ENCODE peak calls at places on chromosomes 4 and X, in ten cellular contexts. One of them, this sample, is unnamed.

GRCh38 chr4:7861440-7861881 is 78.2 kb downstream of the AFAP1 start:
- DNase-seq in AML-193: no peak
- DNase-seq in NCI-H1436: no peak
- DNase-seq in heart right ventricle: peak
- DNase-seq in sciatic nerve: no peak
- DNase-seq in RPMI8226: no peak
- DNase-seq in activated naive CD8-positive, alpha-beta T cell treated with anti-CD3 and anti-CD28 coated beads, Interleukin-2, amount 50 U/mL, for 16 hours: no peak
- DNase-seq in brain microvascular endothelial cell: peak
- DNase-seq in breast epithelium: no peak
- DNase-seq in HCEC 1CT: peak
- DNase-seq in this sample: no peak

GRCh38 chr4:139633661-139634060 is 32.0 kb upstream of the MGST2 start:
- DNase-seq in activated naive CD8-positive, alpha-beta T cell treated with anti-CD3 and anti-CD28 coated beads, Interleukin-2, amount 50 U/mL, for 16 hours: no peak
- DNase-seq in breast epithelium: no peak
- DNase-seq in sciatic nerve: no peak
- DNase-seq in NCI-H1436: peak
- DNase-seq in brain microvascular endothelial cell: peak
- DNase-seq in RPMI8226: peak
- DNase-seq in heart right ventricle: peak
- DNase-seq in HCEC 1CT: no peak
- DNase-seq in AML-193: no peak
- DNase-seq in this sample: peak

GRCh38 chrX:138691186-138691585 is 20.3 kb downstream of the FGF13 start:
- DNase-seq in HCEC 1CT: no peak
- DNase-seq in RPMI8226: no peak
- DNase-seq in heart right ventricle: no peak
- DNase-seq in breast epithelium: no peak
- DNase-seq in brain microvascular endothelial cell: no peak
- DNase-seq in sciatic nerve: no peak
- DNase-seq in AML-193: no peak
- DNase-seq in NCI-H1436: no peak
- DNase-seq in activated naive CD8-positive, alpha-beta T cell treated with anti-CD3 and anti-CD28 coated beads, Interleukin-2, amount 50 U/mL, for 16 hours: no peak
- DNase-seq in this sample: no peak

GRCh38 chr4:101147283-101147682 is 200.0 kb downstream of the PPP3CA start:
- DNase-seq in heart right ventricle: no peak
- DNase-seq in RPMI8226: no peak
- DNase-seq in NCI-H1436: no peak
- DNase-seq in AML-193: no peak
- DNase-seq in sciatic nerve: no peak
- DNase-seq in brain microvascular endothelial cell: no peak
- DNase-seq in activated naive CD8-positive, alpha-beta T cell treated with anti-CD3 and anti-CD28 coated beads, Interleukin-2, amount 50 U/mL, for 16 hours: no peak
- DNase-seq in breast epithelium: no peak
- DNase-seq in HCEC 1CT: no peak
- DNase-seq in this sample: no peak

GRCh38 chrX:41722816-41723215 is 1.2 kb upstream of the GPR82 start:
- DNase-seq in NCI-H1436: no peak
- DNase-seq in heart right ventricle: no peak
- DNase-seq in activated naive CD8-positive, alpha-beta T cell treated with anti-CD3 and anti-CD28 coated beads, Interleukin-2, amount 50 U/mL, for 16 hours: no peak
- DNase-seq in sciatic nerve: no peak
- DNase-seq in HCEC 1CT: peak
- DNase-seq in AML-193: no peak
- DNase-seq in breast epithelium: no peak
- DNase-seq in brain microvascular endothelial cell: peak
- DNase-seq in RPMI8226: no peak
- DNase-seq in this sample: no peak

GRCh38 chrX:38859602-38860001 is 58.3 kb downstream of the MID1IP1 start:
- DNase-seq in breast epithelium: no peak
- DNase-seq in brain microvascular endothelial cell: no peak
- DNase-seq in NCI-H1436: no peak
- DNase-seq in AML-193: no peak
- DNase-seq in sciatic nerve: no peak
- DNase-seq in HCEC 1CT: peak
- DNase-seq in RPMI8226: no peak
- DNase-seq in heart right ventricle: no peak
- DNase-seq in activated naive CD8-positive, alpha-beta T cell treated with anti-CD3 and anti-CD28 coated beads, Interleukin-2, amount 50 U/mL, for 16 hours: no peak
- DNase-seq in this sample: no peak

GRCh38 chr4:183140911-183141320 is 41.9 kb downstream of the WWC2 start:
- DNase-seq in HCEC 1CT: peak
- DNase-seq in activated naive CD8-positive, alpha-beta T cell treated with anti-CD3 and anti-CD28 coated beads, Interleukin-2, amount 50 U/mL, for 16 hours: no peak
- DNase-seq in NCI-H1436: no peak
- DNase-seq in RPMI8226: no peak
- DNase-seq in breast epithelium: no peak
- DNase-seq in AML-193: no peak
- DNase-seq in brain microvascular endothelial cell: peak
- DNase-seq in sciatic nerve: no peak
- DNase-seq in heart right ventricle: no peak
- DNase-seq in this sample: no peak

GRCh38 chr4:38803833-38804653 is 548 bp downstream of the TLR1 start:
- DNase-seq in brain microvascular endothelial cell: no peak
- DNase-seq in RPMI8226: peak
- DNase-seq in NCI-H1436: no peak
- DNase-seq in sciatic nerve: no peak
- DNase-seq in activated naive CD8-positive, alpha-beta T cell treated with anti-CD3 and anti-CD28 coated beads, Interleukin-2, amount 50 U/mL, for 16 hours: no peak
- DNase-seq in AML-193: no peak
- DNase-seq in heart right ventricle: no peak
- DNase-seq in breast epithelium: no peak
- DNase-seq in HCEC 1CT: no peak
- DNase-seq in this sample: no peak

GRCh38 chr4:41745292-41746024 is 3.1 kb downstream of the PHOX2B start:
- DNase-seq in activated naive CD8-positive, alpha-beta T cell treated with anti-CD3 and anti-CD28 coated beads, Interleukin-2, amount 50 U/mL, for 16 hours: no peak
- DNase-seq in HCEC 1CT: no peak
- DNase-seq in breast epithelium: no peak
- DNase-seq in NCI-H1436: no peak
- DNase-seq in sciatic nerve: no peak
- DNase-seq in AML-193: no peak
- DNase-seq in heart right ventricle: no peak
- DNase-seq in RPMI8226: no peak
- DNase-seq in brain microvascular endothelial cell: no peak
- DNase-seq in this sample: no peak

GRCh38 chr4:153655004-153655541 is 29.0 kb upstream of the TLR2 start:
- DNase-seq in NCI-H1436: no peak
- DNase-seq in breast epithelium: no peak
- DNase-seq in brain microvascular endothelial cell: no peak
- DNase-seq in heart right ventricle: no peak
- DNase-seq in sciatic nerve: no peak
- DNase-seq in AML-193: no peak
- DNase-seq in activated naive CD8-positive, alpha-beta T cell treated with anti-CD3 and anti-CD28 coated beads, Interleukin-2, amount 50 U/mL, for 16 hours: no peak
- DNase-seq in RPMI8226: no peak
- DNase-seq in HCEC 1CT: no peak
- DNase-seq in this sample: no peak

GRCh38 chr4:20672262-20672661 is 28.0 kb upstream of the PACRGL start:
- DNase-seq in sciatic nerve: no peak
- DNase-seq in activated naive CD8-positive, alpha-beta T cell treated with anti-CD3 and anti-CD28 coated beads, Interleukin-2, amount 50 U/mL, for 16 hours: no peak
- DNase-seq in brain microvascular endothelial cell: no peak
- DNase-seq in heart right ventricle: no peak
- DNase-seq in NCI-H1436: no peak
- DNase-seq in HCEC 1CT: no peak
- DNase-seq in breast epithelium: no peak
- DNase-seq in AML-193: no peak
- DNase-seq in RPMI8226: no peak
- DNase-seq in this sample: no peak

GRCh38 chr4:95949136-95949765 is 109.4 kb downstream of the PDHA2 start:
- DNase-seq in RPMI8226: no peak
- DNase-seq in sciatic nerve: no peak
- DNase-seq in heart right ventricle: no peak
- DNase-seq in activated naive CD8-positive, alpha-beta T cell treated with anti-CD3 and anti-CD28 coated beads, Interleukin-2, amount 50 U/mL, for 16 hours: no peak
- DNase-seq in AML-193: no peak
- DNase-seq in brain microvascular endothelial cell: peak
- DNase-seq in HCEC 1CT: no peak
- DNase-seq in NCI-H1436: no peak
- DNase-seq in breast epithelium: no peak
- DNase-seq in this sample: no peak

GRCh38 chr4:189843392-189844009 is 97.2 kb upstream of the FRG1 start:
- DNase-seq in heart right ventricle: no peak
- DNase-seq in breast epithelium: no peak
- DNase-seq in brain microvascular endothelial cell: no peak
- DNase-seq in NCI-H1436: no peak
- DNase-seq in sciatic nerve: no peak
- DNase-seq in AML-193: no peak
- DNase-seq in activated naive CD8-positive, alpha-beta T cell treated with anti-CD3 and anti-CD28 coated beads, Interleukin-2, amount 50 U/mL, for 16 hours: no peak
- DNase-seq in RPMI8226: peak
- DNase-seq in HCEC 1CT: no peak
- DNase-seq in this sample: no peak

GRCh38 chr4:82989567-82990429 is 20.8 kb downstream of the LIN54 start:
- DNase-seq in RPMI8226: peak
- DNase-seq in HCEC 1CT: no peak
- DNase-seq in brain microvascular endothelial cell: no peak
- DNase-seq in sciatic nerve: no peak
- DNase-seq in AML-193: no peak
- DNase-seq in NCI-H1436: no peak
- DNase-seq in activated naive CD8-positive, alpha-beta T cell treated with anti-CD3 and anti-CD28 coated beads, Interleukin-2, amount 50 U/mL, for 16 hours: no peak
- DNase-seq in breast epithelium: no peak
- DNase-seq in heart right ventricle: no peak
- DNase-seq in this sample: no peak

GRCh38 chr4:95362906-95363578 is 185.7 kb downstream of the UNC5C start:
- DNase-seq in breast epithelium: no peak
- DNase-seq in HCEC 1CT: no peak
- DNase-seq in NCI-H1436: no peak
- DNase-seq in RPMI8226: peak
- DNase-seq in brain microvascular endothelial cell: peak
- DNase-seq in activated naive CD8-positive, alpha-beta T cell treated with anti-CD3 and anti-CD28 coated beads, Interleukin-2, amount 50 U/mL, for 16 hours: no peak
- DNase-seq in sciatic nerve: no peak
- DNase-seq in heart right ventricle: no peak
- DNase-seq in AML-193: peak
- DNase-seq in this sample: peak

GRCh38 chr4:15396157-15396800 is 31.6 kb upstream of the C1QTNF7 start:
- DNase-seq in AML-193: peak
- DNase-seq in breast epithelium: no peak
- DNase-seq in HCEC 1CT: peak
- DNase-seq in sciatic nerve: no peak
- DNase-seq in brain microvascular endothelial cell: peak
- DNase-seq in RPMI8226: peak
- DNase-seq in NCI-H1436: no peak
- DNase-seq in activated naive CD8-positive, alpha-beta T cell treated with anti-CD3 and anti-CD28 coated beads, Interleukin-2, amount 50 U/mL, for 16 hours: no peak
- DNase-seq in heart right ventricle: no peak
- DNase-seq in this sample: peak

GRCh38 chr4:152485726-152486276 is 50.1 kb downstream of the FBXW7 start:
- DNase-seq in HCEC 1CT: peak
- DNase-seq in NCI-H1436: no peak
- DNase-seq in breast epithelium: no peak
- DNase-seq in RPMI8226: no peak
- DNase-seq in activated naive CD8-positive, alpha-beta T cell treated with anti-CD3 and anti-CD28 coated beads, Interleukin-2, amount 50 U/mL, for 16 hours: no peak
- DNase-seq in AML-193: no peak
- DNase-seq in heart right ventricle: no peak
- DNase-seq in sciatic nerve: no peak
- DNase-seq in brain microvascular endothelial cell: peak
- DNase-seq in this sample: peak

GRCh38 chr4:11623726-11624037 is 195.0 kb upstream of the HS3ST1 start:
- DNase-seq in heart right ventricle: no peak
- DNase-seq in brain microvascular endothelial cell: no peak
- DNase-seq in RPMI8226: no peak
- DNase-seq in NCI-H1436: no peak
- DNase-seq in activated naive CD8-positive, alpha-beta T cell treated with anti-CD3 and anti-CD28 coated beads, Interleukin-2, amount 50 U/mL, for 16 hours: no peak
- DNase-seq in HCEC 1CT: no peak
- DNase-seq in AML-193: no peak
- DNase-seq in sciatic nerve: no peak
- DNase-seq in breast epithelium: peak
- DNase-seq in this sample: peak

GRCh38 chr4:7232061-7232616 is 39.8 kb downstream of the SORCS2 start:
- DNase-seq in heart right ventricle: no peak
- DNase-seq in sciatic nerve: no peak
- DNase-seq in AML-193: no peak
- DNase-seq in HCEC 1CT: no peak
- DNase-seq in breast epithelium: no peak
- DNase-seq in brain microvascular endothelial cell: no peak
- DNase-seq in NCI-H1436: no peak
- DNase-seq in activated naive CD8-positive, alpha-beta T cell treated with anti-CD3 and anti-CD28 coated beads, Interleukin-2, amount 50 U/mL, for 16 hours: no peak
- DNase-seq in RPMI8226: no peak
- DNase-seq in this sample: no peak

GRCh38 chr4:89491731-89492235 is 184.2 kb upstream of the GPRIN3 start:
- DNase-seq in heart right ventricle: no peak
- DNase-seq in activated naive CD8-positive, alpha-beta T cell treated with anti-CD3 and anti-CD28 coated beads, Interleukin-2, amount 50 U/mL, for 16 hours: no peak
- DNase-seq in AML-193: no peak
- DNase-seq in HCEC 1CT: no peak
- DNase-seq in breast epithelium: no peak
- DNase-seq in brain microvascular endothelial cell: no peak
- DNase-seq in NCI-H1436: peak
- DNase-seq in sciatic nerve: no peak
- DNase-seq in RPMI8226: no peak
- DNase-seq in this sample: no peak

GRCh38 chrX:45749375-45749774 is 548.7 kb upstream of the DIPK2B start:
- DNase-seq in heart right ventricle: no peak
- DNase-seq in sciatic nerve: no peak
- DNase-seq in RPMI8226: no peak
- DNase-seq in HCEC 1CT: peak
- DNase-seq in brain microvascular endothelial cell: no peak
- DNase-seq in breast epithelium: no peak
- DNase-seq in AML-193: no peak
- DNase-seq in activated naive CD8-positive, alpha-beta T cell treated with anti-CD3 and anti-CD28 coated beads, Interleukin-2, amount 50 U/mL, for 16 hours: no peak
- DNase-seq in NCI-H1436: no peak
- DNase-seq in this sample: no peak

GRCh38 chrX:118736394-118737010 is 9.1 kb downstream of the IL13RA1 start:
- DNase-seq in sciatic nerve: no peak
- DNase-seq in brain microvascular endothelial cell: no peak
- DNase-seq in RPMI8226: no peak
- DNase-seq in activated naive CD8-positive, alpha-beta T cell treated with anti-CD3 and anti-CD28 coated beads, Interleukin-2, amount 50 U/mL, for 16 hours: no peak
- DNase-seq in HCEC 1CT: no peak
- DNase-seq in breast epithelium: no peak
- DNase-seq in NCI-H1436: no peak
- DNase-seq in AML-193: no peak
- DNase-seq in heart right ventricle: no peak
- DNase-seq in this sample: no peak

GRCh38 chrX:39705299-39705698 is 392.5 kb downstream of the BCOR start:
- DNase-seq in HCEC 1CT: peak
- DNase-seq in brain microvascular endothelial cell: peak
- DNase-seq in activated naive CD8-positive, alpha-beta T cell treated with anti-CD3 and anti-CD28 coated beads, Interleukin-2, amount 50 U/mL, for 16 hours: no peak
- DNase-seq in heart right ventricle: peak
- DNase-seq in NCI-H1436: no peak
- DNase-seq in breast epithelium: peak
- DNase-seq in RPMI8226: peak
- DNase-seq in AML-193: no peak
- DNase-seq in sciatic nerve: peak
- DNase-seq in this sample: peak

GRCh38 chrX:12974217-12974796 is 603 bp upstream of the TMSB4X start:
- DNase-seq in sciatic nerve: peak
- DNase-seq in HCEC 1CT: peak
- DNase-seq in brain microvascular endothelial cell: no peak
- DNase-seq in RPMI8226: peak
- DNase-seq in AML-193: peak
- DNase-seq in activated naive CD8-positive, alpha-beta T cell treated with anti-CD3 and anti-CD28 coated beads, Interleukin-2, amount 50 U/mL, for 16 hours: no peak
- DNase-seq in breast epithelium: peak
- DNase-seq in heart right ventricle: peak
- DNase-seq in NCI-H1436: peak
- DNase-seq in this sample: no peak

GRCh38 chr4:147511005-147511660 is 30.2 kb downstream of the EDNRA start:
- DNase-seq in RPMI8226: no peak
- DNase-seq in AML-193: no peak
- DNase-seq in NCI-H1436: no peak
- DNase-seq in activated naive CD8-positive, alpha-beta T cell treated with anti-CD3 and anti-CD28 coated beads, Interleukin-2, amount 50 U/mL, for 16 hours: no peak
- DNase-seq in breast epithelium: no peak
- DNase-seq in heart right ventricle: no peak
- DNase-seq in sciatic nerve: no peak
- DNase-seq in brain microvascular endothelial cell: no peak
- DNase-seq in HCEC 1CT: no peak
- DNase-seq in this sample: no peak

GRCh38 chrX:54012830-54013500 is 31.3 kb downstream of the PHF8 start:
- DNase-seq in brain microvascular endothelial cell: no peak
- DNase-seq in NCI-H1436: no peak
- DNase-seq in activated naive CD8-positive, alpha-beta T cell treated with anti-CD3 and anti-CD28 coated beads, Interleukin-2, amount 50 U/mL, for 16 hours: no peak
- DNase-seq in breast epithelium: no peak
- DNase-seq in heart right ventricle: no peak
- DNase-seq in HCEC 1CT: no peak
- DNase-seq in AML-193: no peak
- DNase-seq in RPMI8226: no peak
- DNase-seq in sciatic nerve: no peak
- DNase-seq in this sample: no peak

GRCh38 chrX:68915778-68916177 is 87.0 kb downstream of the EFNB1 start:
- DNase-seq in sciatic nerve: no peak
- DNase-seq in NCI-H1436: no peak
- DNase-seq in AML-193: no peak
- DNase-seq in RPMI8226: no peak
- DNase-seq in breast epithelium: no peak
- DNase-seq in heart right ventricle: no peak
- DNase-seq in HCEC 1CT: no peak
- DNase-seq in activated naive CD8-positive, alpha-beta T cell treated with anti-CD3 and anti-CD28 coated beads, Interleukin-2, amount 50 U/mL, for 16 hours: no peak
- DNase-seq in brain microvascular endothelial cell: no peak
- DNase-seq in this sample: no peak

GRCh38 chr4:78939667-78940008 is 400 bp upstream of the PAQR3 start:
- DNase-seq in sciatic nerve: no peak
- DNase-seq in RPMI8226: no peak
- DNase-seq in activated naive CD8-positive, alpha-beta T cell treated with anti-CD3 and anti-CD28 coated beads, Interleukin-2, amount 50 U/mL, for 16 hours: no peak
- DNase-seq in heart right ventricle: no peak
- DNase-seq in breast epithelium: no peak
- DNase-seq in NCI-H1436: no peak
- DNase-seq in brain microvascular endothelial cell: no peak
- DNase-seq in AML-193: peak
- DNase-seq in HCEC 1CT: no peak
- DNase-seq in this sample: no peak

This sample was measured in NCI-H2081.